ENCODE peak calls at places on chromosomes 5 and 9, in nine cellular contexts. O is breast epithelium; A is Peyer's patch; P is naive thymus-derived CD4-positive, alpha-beta T cell; X is CD8-positive, alpha-beta T cell; B is astrocyte; K is CD4-positive, alpha-beta T cell; Y is pancreas; Z is heart left ventricle. J is an unnamed sample.

GRCh38 chr5:143471041-143471509 is 67.6 kb upstream of the NR3C1 start:
- DNase-seq in O (no peak), A (no peak), P (no peak), X (no peak), B (peak; percentile 67), K (no peak), Y (no peak), Z (no peak), J (no peak)

GRCh38 chr9:134486127-134486995 is 155.2 kb upstream of the COL5A1 start:
- DNase-seq in O (peak; percentile 46), A (peak; percentile 35), P (no peak), X (no peak), B (no peak), K (peak; percentile 2), Y (peak; percentile 43), Z (no peak), J (no peak)

GRCh38 chr9:134658378-134658955 is 16.9 kb downstream of the COL5A1 start:
- DNase-seq in O (no peak), A (peak; percentile 36), P (no peak), X (no peak), B (no peak), K (no peak), Y (peak; percentile 36), Z (no peak), J (no peak)

GRCh38 chr5:120749737-120750136 is 285.6 kb downstream of the PRR16 start:
- DNase-seq in O (no peak), A (no peak), P (no peak), X (no peak), B (no peak), K (no peak), Y (no peak), Z (no peak), J (no peak)

GRCh38 chr5:90709323-90710148 is 150.9 kb downstream of the ADGRV1 start:
- DNase-seq in O (no peak), A (no peak), P (no peak), X (no peak), B (peak; percentile 59), K (no peak), Y (no peak), Z (peak; percentile 9), J (no peak)

GRCh38 chr5:173303878-173304590 is 24.2 kb downstream of the STC2 start:
- DNase-seq in O (no peak), A (no peak), P (no peak), X (no peak), B (peak; percentile 63), K (no peak), Y (no peak), Z (no peak), J (no peak)

GRCh38 chr5:80238078-80238477 is 17.8 kb downstream of the SERINC5 start:
- DNase-seq in O (no peak), A (no peak), P (peak; percentile 54), X (no peak), B (no peak), K (no peak), Y (no peak), Z (no peak), J (no peak)

GRCh38 chr9:18463991-18464390 is 10.0 kb upstream of the ADAMTSL1 start:
- DNase-seq in O (no peak), A (no peak), P (no peak), X (no peak), B (no peak), K (no peak), Y (no peak), Z (no peak), J (no peak)

GRCh38 chr9:121819511-121820231 is 168.2 kb downstream of the DAB2IP start:
- DNase-seq in O (peak; percentile 34), A (no peak), P (no peak), X (no peak), B (peak; percentile 39), K (no peak), Y (no peak), Z (no peak), J (no peak)

GRCh38 chr9:112820886-112821285 is 69.8 kb downstream of the SLC46A2 start:
- DNase-seq in O (no peak), A (no peak), P (no peak), X (no peak), B (peak; percentile 51), K (no peak), Y (no peak), Z (no peak), J (no peak)

GRCh38 chr9:79432485-79432884 is 139.3 kb upstream of the TLE4 start:
- DNase-seq in O (no peak), A (no peak), P (no peak), X (no peak), B (no peak), K (no peak), Y (no peak), Z (no peak), J (no peak)

GRCh38 chr9:121455527-121456239 is 44.0 kb downstream of the GGTA1 start:
- DNase-seq in O (no peak), A (no peak), P (no peak), X (peak; percentile 19), B (no peak), K (no peak), Y (no peak), Z (no peak), J (no peak)

GRCh38 chr9:19493174-19493811 is 84.5 kb downstream of the ACER2 start:
- DNase-seq in O (no peak), A (peak; percentile 51), P (no peak), X (no peak), B (peak; percentile 73), K (no peak), Y (peak; percentile 65), Z (peak; percentile 78), J (peak; percentile 21)

GRCh38 chr5:8807636-8808035 is 738.2 kb downstream of the SEMA5A start:
- DNase-seq in O (no peak), A (no peak), P (no peak), X (no peak), B (peak; percentile 37), K (no peak), Y (no peak), Z (no peak), J (no peak)
- H3K9me3 ChIP-seq in O (peaks cover 46% of the 10 kb centered on the region), A (no peaks in the 10 kb centered on the region), P (no peaks in the 10 kb centered on the region), X (no peaks in the 10 kb centered on the region), B (peaks cover 5% of the 10 kb centered on the region), K (peaks cover 15% of the 10 kb centered on the region), Y (no peaks in the 10 kb centered on the region), Z (peaks cover 2% of the 10 kb centered on the region), J (no peaks in the 10 kb centered on the region)

GRCh38 chr5:165296401-165297130 is 1791.1 kb downstream of the MAT2B start:
- DNase-seq in O (no peak), A (no peak), P (no peak), X (no peak), B (peak; percentile 0), K (no peak), Y (no peak), Z (no peak), J (no peak)
- H3K9me3 ChIP-seq in O (no peaks in the 10 kb centered on the region), A (no peaks in the 10 kb centered on the region), P (no peaks in the 10 kb centered on the region), X (no peaks in the 10 kb centered on the region), B (no peaks in the 10 kb centered on the region), K (no peaks in the 10 kb centered on the region), Y (no peaks in the 10 kb centered on the region), Z (no peaks in the 10 kb centered on the region), J (no peaks in the 10 kb centered on the region)

GRCh38 chr9:101414839-101415238 is 16.2 kb downstream of the ZNF189 start:
- DNase-seq in O (no peak), A (no peak), P (no peak), X (no peak), B (no peak), K (no peak), Y (no peak), Z (no peak), J (no peak)

GRCh38 chr9:101408374-101409078 is 9.9 kb downstream of the ZNF189 start:
- DNase-seq in O (no peak), A (no peak), P (no peak), X (no peak), B (no peak), K (no peak), Y (no peak), Z (no peak), J (no peak)

GRCh38 chr9:101403886-101404285 is 5.2 kb downstream of the ZNF189 start:
- DNase-seq in O (no peak), A (no peak), P (no peak), X (no peak), B (no peak), K (no peak), Y (no peak), Z (no peak), J (no peak)

GRCh38 chr9:101409079-101409477 is 10.4 kb downstream of the ZNF189 start:
- DNase-seq in O (no peak), A (no peak), P (no peak), X (no peak), B (no peak), K (no peak), Y (no peak), Z (no peak), J (no peak)
- H3K9me3 ChIP-seq in O (peaks cover 98% of the 10 kb centered on the region), A (peaks cover 4% of the 10 kb centered on the region), P (peaks cover 28% of the 10 kb centered on the region), X (peaks cover 59% of the 10 kb centered on the region), B (peaks cover 38% of the 10 kb centered on the region), K (peaks cover 80% of the 10 kb centered on the region), Y (peaks cover 11% of the 10 kb centered on the region), Z (peaks cover 88% of the 10 kb centered on the region), J (peaks cover 45% of the 10 kb centered on the region)

GRCh38 chr5:166356096-166356495 is 1935.3 kb upstream of the WWC1 start:
- DNase-seq in O (no peak), A (no peak), P (no peak), X (no peak), B (no peak), K (no peak), Y (no peak), Z (no peak), J (no peak)
- H3K9me3 ChIP-seq in O (no peaks in the 10 kb centered on the region), A (no peaks in the 10 kb centered on the region), P (no peaks in the 10 kb centered on the region), X (no peaks in the 10 kb centered on the region), B (no peaks in the 10 kb centered on the region), K (peaks cover 17% of the 10 kb centered on the region), Y (no peaks in the 10 kb centered on the region), Z (no peaks in the 10 kb centered on the region), J (no peaks in the 10 kb centered on the region)

GRCh38 chr9:68750786-68751185 is 45.7 kb downstream of the PIP5K1B start:
- DNase-seq in O (no peak), A (no peak), P (no peak), X (no peak), B (no peak), K (no peak), Y (no peak), Z (no peak), J (no peak)
- H3K9me3 ChIP-seq in O (no peaks in the 10 kb centered on the region), A (no peaks in the 10 kb centered on the region), P (no peaks in the 10 kb centered on the region), X (no peaks in the 10 kb centered on the region), B (no peaks in the 10 kb centered on the region), K (no peaks in the 10 kb centered on the region), Y (no peaks in the 10 kb centered on the region), Z (no peaks in the 10 kb centered on the region), J (no peaks in the 10 kb centered on the region)

GRCh38 chr9:24766081-24766480 is 220.4 kb upstream of the IZUMO3 start:
- DNase-seq in O (no peak), A (no peak), P (no peak), X (no peak), B (no peak), K (no peak), Y (no peak), Z (no peak), J (no peak)
- H3K9me3 ChIP-seq in O (no peaks in the 10 kb centered on the region), A (no peaks in the 10 kb centered on the region), P (no peaks in the 10 kb centered on the region), X (no peaks in the 10 kb centered on the region), B (no peaks in the 10 kb centered on the region), K (peaks cover 5% of the 10 kb centered on the region), Y (no peaks in the 10 kb centered on the region), Z (no peaks in the 10 kb centered on the region), J (no peaks in the 10 kb centered on the region)

GRCh38 chr9:100540327-100540726 is 37.6 kb upstream of the CAVIN4 start:
- DNase-seq in O (no peak), A (no peak), P (no peak), X (no peak), B (no peak), K (no peak), Y (no peak), Z (no peak), J (no peak)
- H3K9me3 ChIP-seq in O (peaks cover 7% of the 10 kb centered on the region), A (no peaks in the 10 kb centered on the region), P (no peaks in the 10 kb centered on the region), X (no peaks in the 10 kb centered on the region), B (no peaks in the 10 kb centered on the region), K (no peaks in the 10 kb centered on the region), Y (no peaks in the 10 kb centered on the region), Z (no peaks in the 10 kb centered on the region), J (no peaks in the 10 kb centered on the region)

GRCh38 chr5:84115727-84116126 is 269.0 kb downstream of the EDIL3 start:
- DNase-seq in O (no peak), A (no peak), P (no peak), X (no peak), B (no peak), K (no peak), Y (no peak), Z (no peak), J (no peak)
- H3K9me3 ChIP-seq in O (no peaks in the 10 kb centered on the region), A (no peaks in the 10 kb centered on the region), P (no peaks in the 10 kb centered on the region), X (no peaks in the 10 kb centered on the region), B (no peaks in the 10 kb centered on the region), K (no peaks in the 10 kb centered on the region), Y (no peaks in the 10 kb centered on the region), Z (no peaks in the 10 kb centered on the region), J (no peaks in the 10 kb centered on the region)

J was measured in T-helper 17 cell.